ENCODE peak calls at places on chromosomes 7 and 10, in eight cellular contexts. Q is lower lobe of right lung; A is cardiac muscle cell; U is CD8-positive, alpha-beta memory T cell; X is astrocyte; Z is small intestine; E is body of pancreas; W is OCI-LY7. D is an unnamed sample.

GRCh38 chr7:130492519-130493274 is 812 bp downstream of the MEST start:
- DNase-seq in Q (no peak), A (peak), U (no peak), X (no peak), Z (no peak), E (no peak), W (no peak), D (no peak)

GRCh38 chr10:17351506-17351905 is 102.9 kb downstream of the ST8SIA6 start:
- DNase-seq in Q (no peak), A (no peak), U (no peak), X (no peak), Z (no peak), E (no peak), W (no peak), D (no peak)

GRCh38 chr10:72660220-72660619 is 31.7 kb upstream of the MCU start:
- DNase-seq in Q (no peak), A (no peak), U (no peak), X (no peak), Z (no peak), E (no peak), W (no peak), D (no peak)

GRCh38 chr7:2483495-2483894 is 7.3 kb upstream of the GRIFIN start:
- DNase-seq in Q (no peak), A (no peak), U (no peak), X (no peak), Z (no peak), E (no peak), W (no peak), D (no peak)

GRCh38 chr10:102642553-102643345 is 1.5 kb upstream of the TRIM8 start:
- DNase-seq in Q (peak), A (peak), U (peak), X (no peak), Z (peak), E (peak), W (peak), D (peak)

GRCh38 chr7:127245582-127245981 is 7.2 kb downstream of the GRM8 start:
- DNase-seq in Q (no peak), A (no peak), U (no peak), X (no peak), Z (no peak), E (no peak), W (no peak), D (no peak)

GRCh38 chr7:40887099-40887498 is 752.3 kb downstream of the SUGCT start:
- DNase-seq in Q (no peak), A (no peak), U (no peak), X (peak), Z (no peak), E (no peak), W (no peak), D (no peak)

GRCh38 chr7:46352335-46352954 is 431.4 kb upstream of the IGFBP3 start:
- DNase-seq in Q (no peak), A (peak), U (no peak), X (peak), Z (peak), E (peak), W (peak), D (no peak)

GRCh38 chr10:43078986-43079273 is 2.1 kb downstream of the RET start:
- DNase-seq in Q (no peak), A (peak), U (no peak), X (no peak), Z (peak), E (no peak), W (peak), D (no peak)

GRCh38 chr7:77348371-77348813 is 67.8 kb downstream of the GSAP start:
- DNase-seq in Q (no peak), A (peak), U (no peak), X (peak), Z (no peak), E (peak), W (no peak), D (no peak)

GRCh38 chr10:86711957-86712708 is 43.8 kb downstream of the LDB3 start:
- DNase-seq in Q (no peak), A (no peak), U (no peak), X (peak), Z (no peak), E (no peak), W (peak), D (peak)

GRCh38 chr10:86708783-86709778 is 40.8 kb downstream of the LDB3 start:
- DNase-seq in Q (no peak), A (no peak), U (no peak), X (no peak), Z (no peak), E (no peak), W (no peak), D (no peak)

GRCh38 chr10:86709786-86710185 is 41.5 kb downstream of the LDB3 start:
- DNase-seq in Q (no peak), A (no peak), U (no peak), X (no peak), Z (no peak), E (no peak), W (no peak), D (no peak)

GRCh38 chr10:86710987-86711236 is 42.6 kb downstream of the LDB3 start:
- DNase-seq in Q (no peak), A (no peak), U (no peak), X (no peak), Z (no peak), E (no peak), W (no peak), D (no peak)

DNA sequence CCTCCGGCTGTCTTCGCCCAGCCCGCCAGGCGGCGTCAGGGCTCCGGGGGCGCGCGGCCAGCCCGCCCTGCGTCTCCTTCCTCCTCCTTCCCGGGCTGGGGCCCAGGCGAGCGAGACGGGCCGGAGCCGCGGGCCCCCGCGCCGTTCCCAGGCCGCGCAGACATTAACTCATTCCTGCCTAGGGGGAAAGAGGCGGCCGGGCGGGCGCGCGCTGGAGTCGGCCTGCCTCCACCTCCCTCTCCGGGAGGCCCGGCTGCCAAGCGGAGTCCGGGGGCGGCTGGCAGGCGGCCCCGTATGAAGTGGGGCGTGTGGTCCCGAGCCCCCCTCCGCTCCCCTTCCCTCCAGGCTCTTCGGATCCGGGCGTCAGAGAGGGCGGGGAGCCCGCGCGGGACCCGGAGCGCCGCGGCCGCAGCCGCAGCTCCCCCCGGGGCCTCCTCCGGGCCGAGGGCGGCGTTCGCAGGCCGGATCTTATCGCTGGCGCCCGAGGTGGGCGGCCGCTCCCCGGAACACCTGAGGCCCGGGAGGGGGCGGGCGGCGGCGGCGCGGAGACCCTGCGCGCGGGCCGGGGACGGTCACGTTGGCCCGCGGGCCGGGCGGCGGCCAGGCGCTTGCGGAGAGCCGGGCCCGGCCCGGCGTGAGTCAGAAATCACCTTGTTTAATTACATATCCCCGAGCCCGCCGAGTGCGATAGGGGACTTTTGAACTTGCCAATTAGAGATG is 43.1 kb downstream of the LDB3 start:
- DNase-seq in Q (peak), A (peak), U (peak), X (peak), Z (peak), E (peak), W (peak), D (peak)
- H3K4me3 ChIP-seq in Q (peak), A (peak), U (peak), X (peak), Z (peak), E (peak), W (peak), D (peak)

GRCh38 chr10:95388072-95388471 is 97.3 kb upstream of the PDLIM1 start:
- DNase-seq in Q (no peak), A (no peak), U (no peak), X (no peak), Z (no peak), E (no peak), W (no peak), D (no peak)

GRCh38 chr10:95389176-95389575 is 98.4 kb upstream of the PDLIM1 start:
- DNase-seq in Q (no peak), A (no peak), U (no peak), X (no peak), Z (no peak), E (no peak), W (no peak), D (no peak)

GRCh38 chr10:95389982-95390381 is 99.2 kb upstream of the PDLIM1 start:
- DNase-seq in Q (no peak), A (no peak), U (no peak), X (no peak), Z (no peak), E (no peak), W (peak), D (no peak)

GRCh38 chr10:95387383-95387782 is 96.6 kb upstream of the PDLIM1 start:
- DNase-seq in Q (no peak), A (no peak), U (no peak), X (no peak), Z (no peak), E (no peak), W (no peak), D (no peak)

GRCh38 chr10:95388539-95388938 is 97.7 kb upstream of the PDLIM1 start:
- DNase-seq in Q (no peak), A (no peak), U (no peak), X (no peak), Z (peak), E (peak), W (no peak), D (no peak)
- H3K27ac ChIP-seq in Q (peak), A (no peak), U (no peak), X (no peak), Z (no peak), E (peak), W (no peak), D (no peak)

DNA sequence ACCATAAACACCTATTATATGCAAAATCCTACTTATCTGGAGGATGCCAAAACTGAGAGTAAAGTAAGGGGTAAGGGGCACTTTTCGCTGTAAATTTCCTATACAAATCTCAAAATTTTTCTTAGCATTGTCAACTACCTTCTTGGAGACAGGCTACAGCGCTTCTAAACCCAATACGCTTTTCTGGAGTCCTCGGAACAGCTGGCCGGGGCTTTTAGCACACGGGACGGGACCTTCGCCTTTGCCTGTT is 10.4 kb downstream of the TWIST1 start:
- DNase-seq in Q (no peak), A (no peak), U (no peak), X (no peak), Z (no peak), E (no peak), W (no peak), D (no peak)
- H3K4me3 ChIP-seq in Q (peak), A (peak), U (no peak), X (peak), Z (no peak), E (no peak), W (no peak), D (peak)

GRCh38 chr7:25726180-25726579 is 425.8 kb upstream of the NFE2L3 start:
- DNase-seq in Q (no peak), A (peak), U (no peak), X (no peak), Z (no peak), E (no peak), W (no peak), D (no peak)
- H3K27ac ChIP-seq in Q (no peak), A (peak), U (no peak), X (no peak), Z (no peak), E (no peak), W (no peak), D (no peak)

GRCh38 chr10:126904807-126905686 is at the start of gene DOCK1:
- DNase-seq in Q (peak), A (peak), U (no peak), X (peak), Z (peak), E (peak), W (no peak), D (peak)
- H3K4me3 ChIP-seq in Q (peak), A (peak), U (no peak), X (peak), Z (peak), E (peak), W (no peak), D (peak)

GRCh38 chr7:133052826-133053225 is 29.1 kb downstream of the CHCHD3 start:
- DNase-seq in Q (no peak), A (no peak), U (no peak), X (no peak), Z (no peak), E (no peak), W (no peak), D (no peak)

GRCh38 chr7:133050200-133050995 is 31.5 kb downstream of the CHCHD3 start:
- DNase-seq in Q (no peak), A (no peak), U (no peak), X (no peak), Z (no peak), E (no peak), W (no peak), D (no peak)

GRCh38 chr7:133051066-133051465 is 30.8 kb downstream of the CHCHD3 start:
- DNase-seq in Q (no peak), A (peak), U (no peak), X (peak), Z (no peak), E (peak), W (peak), D (no peak)

GRCh38 chr7:133052357-133052756 is 29.5 kb downstream of the CHCHD3 start:
- DNase-seq in Q (no peak), A (no peak), U (no peak), X (peak), Z (no peak), E (no peak), W (no peak), D (no peak)

DNA sequence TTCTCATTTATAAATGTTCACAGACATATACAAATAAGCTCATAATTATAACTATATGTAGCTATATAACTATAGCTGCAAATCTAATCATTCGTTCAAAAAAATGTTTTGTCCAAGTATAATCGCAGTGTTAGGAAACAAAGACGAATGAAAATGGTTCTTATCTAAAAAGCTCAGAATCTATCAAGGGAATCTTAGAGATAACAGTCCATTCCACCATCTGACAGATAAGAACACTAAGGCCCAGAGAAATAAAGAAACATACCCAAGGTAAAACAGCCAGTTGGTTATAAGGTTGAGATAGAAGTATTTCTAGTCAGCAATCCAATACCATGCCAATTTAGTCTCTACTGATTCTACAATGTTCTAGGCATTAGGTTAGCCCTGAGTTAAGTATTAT is 30.2 kb downstream of the CHCHD3 start:
- DNase-seq in Q (no peak), A (no peak), U (no peak), X (no peak), Z (no peak), E (no peak), W (no peak), D (no peak)
- H3K27ac ChIP-seq in Q (no peak), A (no peak), U (no peak), X (peak), Z (no peak), E (no peak), W (no peak), D (no peak)